ENCODE peak calls at places on chromosomes 12 and 14, in seven cellular contexts. V, W, F, I, Y, Q and B are unnamed samples.

GRCh38 chr12:24922109-24922508 is 26.8 kb downstream of the BCAT1 start:
- DNase-seq in V (no peak), W (no peak), F (no peak), I (no peak), Y (no peak), Q (no peak), B (no peak)

GRCh38 chr12:30694971-30695326 is 720 bp downstream of the IPO8 start:
- DNase-seq in V (peak; percentile 47), W (peak; percentile 63), F (peak; percentile 35), I (peak; percentile 60), Y (peak; percentile 60), Q (peak; percentile 64), B (peak; percentile 26)

GRCh38 chr12:114483996-114484395 is 78.1 kb upstream of the TBX5 start:
- DNase-seq in V (no peak), W (no peak), F (no peak), I (no peak), Y (no peak), Q (no peak), B (no peak)

GRCh38 chr14:77761205-77761931 is 412 bp upstream of the SNW1 start:
- DNase-seq in V (peak; percentile 39), W (peak; percentile 72), F (no peak), I (peak; percentile 55), Y (peak; percentile 11), Q (peak; percentile 57), B (peak; percentile 19)

GRCh38 chr14:53432378-53432802 is 279.3 kb upstream of the DDHD1 start:
- DNase-seq in V (peak; percentile 77), W (peak; percentile 84), F (peak; percentile 24), I (peak; percentile 47), Y (peak; percentile 59), Q (peak; percentile 71), B (peak; percentile 41)

GRCh38 chr12:25868193-25868592 is 90.3 kb upstream of the RASSF8 start:
- DNase-seq in V (no peak), W (no peak), F (no peak), I (no peak), Y (no peak), Q (no peak), B (no peak)

GRCh38 chr12:109596418-109597244 is 23.0 kb downstream of the MVK start:
- DNase-seq in V (no peak), W (peak; percentile 16), F (no peak), I (no peak), Y (no peak), Q (no peak), B (no peak)

GRCh38 chr12:71708658-71709057 is 22.8 kb downstream of the TMEM19 start:
- DNase-seq in V (no peak), W (no peak), F (no peak), I (no peak), Y (no peak), Q (no peak), B (no peak)

GRCh38 chr12:34203866-34204620 is 181.7 kb downstream of the ALG10 start:
- DNase-seq in V (no peak), W (no peak), F (no peak), I (no peak), Y (no peak), Q (no peak), B (no peak)

GRCh38 chr12:59972941-59973340 is 377.1 kb downstream of the SLC16A7 start:
- DNase-seq in V (peak; percentile 91), W (no peak), F (no peak), I (no peak), Y (no peak), Q (no peak), B (no peak)

GRCh38 chr12:123150804-123151678 is at the start of gene PITPNM2:
- DNase-seq in V (peak; percentile 69), W (peak; percentile 78), F (peak; percentile 52), I (peak; percentile 90), Y (peak; percentile 92), Q (peak; percentile 94), B (peak; percentile 55)

GRCh38 chr14:95311752-95312151 is 8.0 kb downstream of the CLMN start:
- DNase-seq in V (no peak), W (no peak), F (no peak), I (no peak), Y (no peak), Q (no peak), B (no peak)

GRCh38 chr12:3035171-3035570 is 42.0 kb upstream of the TSPAN9 start:
- DNase-seq in V (no peak), W (no peak), F (no peak), I (no peak), Y (no peak), Q (no peak), B (no peak)

GRCh38 chr14:20690848-20691640 is 2.5 kb downstream of the ANG start:
- DNase-seq in V (peak; percentile 86), W (peak; percentile 80), F (peak; percentile 46), I (peak; percentile 73), Y (peak; percentile 82), Q (peak; percentile 76), B (peak; percentile 70)
- TF ChIP-seq CTCF in V (peak; percentile 92), W (peak; percentile 82), F (peak; percentile 62), I (peak; percentile 81), Y (peak; percentile 85), Q (peak; percentile 86), B (peak; percentile 96)

GRCh38 chr14:104554088-104554607 is 25.4 kb upstream of the C14orf180 start:
- DNase-seq in V (no peak), W (no peak), F (no peak), I (no peak), Y (no peak), Q (no peak), B (no peak)

GRCh38 chr14:104555621-104556255 is 23.8 kb upstream of the C14orf180 start:
- DNase-seq in V (no peak), W (no peak), F (no peak), I (no peak), Y (no peak), Q (no peak), B (no peak)

GRCh38 chr14:104553166-104554087 is 26.1 kb upstream of the C14orf180 start:
- DNase-seq in V (no peak), W (no peak), F (no peak), I (peak; percentile 21), Y (no peak), Q (no peak), B (no peak)

GRCh38 chr14:104556256-104557021 is 23.1 kb upstream of the C14orf180 start:
- DNase-seq in V (no peak), W (no peak), F (no peak), I (no peak), Y (no peak), Q (no peak), B (no peak)

DNA sequence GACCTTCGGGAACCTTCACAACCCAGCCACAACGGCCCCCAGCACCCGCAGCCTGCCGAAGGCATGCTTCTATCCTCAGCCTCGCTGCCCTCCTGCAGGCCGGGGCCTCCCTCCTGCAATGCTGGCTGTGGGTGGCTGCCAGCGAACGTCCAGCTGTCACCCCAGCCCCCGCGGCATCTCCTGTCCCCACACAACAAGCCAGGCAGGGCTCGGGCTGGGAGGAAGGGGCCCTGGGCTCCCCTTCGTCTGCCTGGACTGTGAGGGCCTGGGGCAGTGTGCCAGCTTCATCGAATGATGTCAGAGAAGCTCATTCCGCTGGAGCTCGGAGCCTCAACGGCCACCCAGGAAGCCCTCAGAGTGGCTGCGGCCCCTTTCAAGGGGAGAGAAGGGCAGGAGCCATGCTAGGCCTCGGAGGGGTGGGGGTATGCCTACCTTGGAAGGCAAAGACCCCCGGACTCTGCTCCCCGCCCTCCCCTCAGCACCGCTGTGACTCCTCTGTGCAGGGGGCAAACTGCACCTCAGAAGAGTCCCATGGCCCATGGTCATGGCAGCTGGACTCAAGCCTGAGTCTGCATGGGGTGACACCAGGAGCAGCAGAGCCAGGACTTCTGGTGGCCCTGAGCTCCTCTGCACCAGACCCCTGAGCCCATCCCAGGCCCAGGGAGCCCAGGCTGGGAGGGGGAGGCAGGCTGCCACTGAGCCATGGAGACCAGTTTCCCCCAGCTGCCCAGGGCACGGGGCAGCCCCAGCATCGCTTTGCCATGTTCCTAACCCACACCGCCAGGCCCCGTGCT is 24.8 kb upstream of the C14orf180 start:
- DNase-seq in V (no peak), W (no peak), F (no peak), I (peak; percentile 68), Y (peak; percentile 43), Q (no peak), B (no peak)
- TF ChIP-seq EZH2phosphoT487 in V (no peak), W (no peak), F (no peak), I (no peak), Y (no peak), Q (no peak), B (no peak)

GRCh38 chr14:51093371-51094281 is 1.3 kb downstream of the TRIM9 start:
- DNase-seq in V (no peak), W (peak; percentile 78), F (no peak), I (peak; percentile 80), Y (peak; percentile 32), Q (peak; percentile 75), B (peak; percentile 23)
- TF ChIP-seq CTCF in V (no peak), W (peak; percentile 57), F (no peak), I (peak; percentile 63), Y (peak; percentile 35), Q (peak; percentile 62), B (peak; percentile 62)

GRCh38 chr12:8950702-8951478 is 1.4 kb upstream of the M6PR start:
- DNase-seq in V (no peak), W (no peak), F (peak; percentile 36), I (no peak), Y (no peak), Q (no peak), B (no peak)

GRCh38 chr12:8949525-8950286 is at the start of gene M6PR:
- DNase-seq in V (peak; percentile 83), W (peak; percentile 99), F (peak; percentile 96), I (peak; percentile 90), Y (peak; percentile 97), Q (peak; percentile 97), B (peak; percentile 97)

GRCh38 chr12:8951744-8952143 is 2.3 kb upstream of the M6PR start:
- DNase-seq in V (no peak), W (no peak), F (no peak), I (no peak), Y (no peak), Q (no peak), B (no peak)

GRCh38 chr12:8948711-8949524 is 527 bp downstream of the M6PR start:
- DNase-seq in V (peak; percentile 2), W (peak; percentile 33), F (peak; percentile 27), I (peak; percentile 23), Y (peak; percentile 44), Q (peak; percentile 75), B (peak; percentile 48)

GRCh38 chr12:8950287-8950574 is 786 bp upstream of the M6PR start:
- DNase-seq in V (no peak), W (no peak), F (no peak), I (no peak), Y (no peak), Q (no peak), B (no peak)
- TF ChIP-seq EZH2phosphoT487 in V (no peak), W (no peak), F (no peak), I (no peak), Y (no peak), Q (no peak), B (no peak)